ENCODE peak calls at places on chromosomes 6 and 20, in ten cellular contexts. T is AG08395; M is PC-3; I is H7; C is AG20443; Q is fibroblast of lung; O is RPMI7951; R is activated naive CD4-positive, alpha-beta T cell; A is mucosa of descending colon; X is central memory CD4-positive, alpha-beta T cell. V is an unnamed sample.

GRCh38 chr20:48791666-48792071 is 36.1 kb downstream of the PREX1 start:
- DNase-seq in A (no peak), X (no peak), C (peak; percentile 70), Q (peak; percentile 79), M (peak; percentile 52), I (no peak), T (peak; percentile 70), O (peak; percentile 58), R (no peak), V (no peak)

GRCh38 chr6:13398421-13398994 is 70.2 kb upstream of the TBC1D7 start:
- DNase-seq in T (no peak), O (no peak), Q (no peak), A (no peak), C (no peak), R (no peak), I (peak; percentile 67), X (no peak), M (no peak), V (no peak)

GRCh38 chr6:87574237-87574636 is 15.6 kb downstream of the RARS2 start:
- DNase-seq in I (no peak), R (no peak), T (no peak), A (no peak), M (peak; percentile 16), Q (no peak), X (no peak), O (no peak), C (no peak), V (no peak)

GRCh38 chr6:111739257-111739696 is 133.6 kb upstream of the TRAF3IP2 start:
- DNase-seq in X (no peak), C (no peak), A (no peak), T (no peak), Q (no peak), I (no peak), M (no peak), R (no peak), O (no peak), V (no peak)

GRCh38 chr6:158783167-158783450 is 36.1 kb downstream of the EZR start:
- DNase-seq in A (peak; percentile 19), R (no peak), X (no peak), C (no peak), I (no peak), T (no peak), M (no peak), O (no peak), Q (no peak), V (no peak)

GRCh38 chr6:84663866-84664265 is 100.5 kb downstream of the TBX18 start:
- DNase-seq in A (no peak), O (no peak), X (no peak), M (no peak), C (no peak), Q (peak; percentile 27), T (no peak), R (no peak), I (no peak), V (no peak)

GRCh38 chr6:136989591-136990578 is 54.9 kb downstream of the IL20RA start:
- DNase-seq in T (no peak), A (peak; percentile 51), M (no peak), C (peak; percentile 33), Q (peak; percentile 6), O (no peak), R (no peak), I (peak; percentile 76), X (no peak), V (no peak)

GRCh38 chr20:57582432-57583288 is 21.8 kb downstream of the PCK1 start:
- DNase-seq in I (peak; percentile 85), R (no peak), T (no peak), X (no peak), Q (peak; percentile 76), O (peak; percentile 55), C (peak; percentile 50), M (peak; percentile 61), A (peak; percentile 38), V (peak; percentile 55)

GRCh38 chr6:128554302-128554701 is 33.9 kb upstream of the PTPRK start:
- DNase-seq in R (no peak), T (no peak), M (peak; percentile 16), O (peak; percentile 40), Q (peak; percentile 32), C (no peak), A (no peak), I (no peak), X (no peak), V (no peak)

GRCh38 chr6:12115492-12115891 is 103.4 kb downstream of the HIVEP1 start:
- DNase-seq in T (no peak), O (no peak), Q (no peak), A (no peak), C (no peak), R (no peak), M (no peak), X (no peak), I (no peak), V (no peak)

V was measured in fibroblast of villous mesenchyme.